ENCODE peak calls at places on chromosomes 4 and X, in seven cellular contexts. K is aorta; P is right cardiac atrium; E is ascending aorta; G is GM23338; F is colonic mucosa; R is CD4-positive, alpha-beta memory T cell. Y is an unnamed sample.

GRCh38 chr4:155383541-155383940 is 6.8 kb upstream of the MAP9 start:
- DNase-seq in K (no peak), P (no peak), E (no peak), G (no peak), F (no peak), R (no peak), Y (no peak)

GRCh38 chrX:17521871-17522693 is 147.1 kb downstream of the NHS start:
- DNase-seq in K (no peak), P (no peak), E (no peak), G (peak), F (peak), R (no peak), Y (no peak)

GRCh38 chr4:94811653-94812052 is 53.9 kb downstream of the BMPR1B start:
- DNase-seq in K (no peak), P (no peak), E (no peak), G (no peak), F (no peak), R (no peak), Y (no peak)

GRCh38 chrX:15600071-15600470 is 689 bp downstream of the ACE2 start:
- DNase-seq in K (no peak), P (no peak), E (no peak), G (no peak), F (no peak), R (no peak), Y (no peak)

GRCh38 chrX:119479845-119480244 is 11.6 kb downstream of the SLC25A5 start:
- DNase-seq in K (no peak), P (no peak), E (no peak), G (no peak), F (no peak), R (no peak), Y (no peak)

GRCh38 chr4:117225441-117225840 is 140.1 kb upstream of the TRAM1L1 start:
- DNase-seq in K (no peak), P (no peak), E (no peak), G (peak), F (no peak), R (no peak), Y (no peak)

GRCh38 chrX:54483946-54484345 is 12.1 kb downstream of the FGD1 start:
- DNase-seq in K (no peak), P (no peak), E (no peak), G (no peak), F (no peak), R (no peak), Y (no peak)

GRCh38 chrX:75957107-75957610 is 172.1 kb upstream of the MAGEE2 start:
- DNase-seq in K (no peak), P (no peak), E (no peak), G (peak), F (no peak), R (no peak), Y (no peak)

GRCh38 chr4:47135210-47135609 is 103.8 kb downstream of the GABRB1 start:
- DNase-seq in K (no peak), P (no peak), E (no peak), G (no peak), F (no peak), R (no peak), Y (no peak)

GRCh38 chrX:136839196-136839595 is 41.3 kb downstream of the RBMX start:
- DNase-seq in K (no peak), P (no peak), E (no peak), G (no peak), F (no peak), R (no peak), Y (no peak)

GRCh38 chr4:63020661-63021060 is 1388.6 kb downstream of the TECRL start:
- DNase-seq in K (no peak), P (no peak), E (no peak), G (no peak), F (no peak), R (no peak), Y (no peak)

GRCh38 chr4:85762204-85762884 is 287.4 kb downstream of the ARHGAP24 start:
- DNase-seq in K (no peak), P (no peak), E (peak), G (no peak), F (no peak), R (no peak), Y (no peak)

GRCh38 chrX:103446665-103447302 is 70.4 kb downstream of the BEX3 start:
- DNase-seq in K (no peak), P (no peak), E (no peak), G (peak), F (no peak), R (peak), Y (no peak)

GRCh38 chr4:148112231-148112982 is 329.8 kb downstream of the NR3C2 start:
- DNase-seq in K (no peak), P (no peak), E (no peak), G (no peak), F (no peak), R (no peak), Y (no peak)

GRCh38 chr4:75512336-75513211 is 1.6 kb downstream of the RCHY1 start:
- DNase-seq in K (no peak), P (no peak), E (no peak), G (no peak), F (no peak), R (no peak), Y (no peak)

GRCh38 chr4:157854819-157855218 is 318.0 kb downstream of the GASK1B start:
- DNase-seq in K (no peak), P (no peak), E (no peak), G (no peak), F (no peak), R (no peak), Y (no peak)

GRCh38 chr4:3628868-3629175 is 96.6 kb upstream of the LRPAP1 start:
- DNase-seq in K (peak), P (peak), E (no peak), G (no peak), F (no peak), R (no peak), Y (no peak)

GRCh38 chrX:29787666-29788065 is 427.7 kb upstream of the MAGEB2 start:
- DNase-seq in K (no peak), P (no peak), E (no peak), G (no peak), F (no peak), R (no peak), Y (no peak)

GRCh38 chrX:118347131-118347530 is 1.2 kb downstream of the WDR44 start:
- DNase-seq in K (no peak), P (no peak), E (no peak), G (no peak), F (no peak), R (peak), Y (no peak)

GRCh38 chr4:6914448-6914847 is 4.8 kb downstream of the TBC1D14 start:
- DNase-seq in K (no peak), P (no peak), E (no peak), G (no peak), F (no peak), R (no peak), Y (no peak)

GRCh38 chr4:52234539-52235174 is 183.6 kb downstream of the SPATA18 start:
- DNase-seq in K (no peak), P (no peak), E (no peak), G (peak), F (no peak), R (no peak), Y (no peak)

GRCh38 chrX:10235851-10236250 is 79.1 kb downstream of the CLCN4 start:
- DNase-seq in K (no peak), P (no peak), E (no peak), G (no peak), F (no peak), R (no peak), Y (no peak)

GRCh38 chrX:103554687-103555417 is 30.5 kb upstream of the TCEAL4 start:
- DNase-seq in K (peak), P (peak), E (no peak), G (peak), F (peak), R (peak), Y (no peak)

DNA sequence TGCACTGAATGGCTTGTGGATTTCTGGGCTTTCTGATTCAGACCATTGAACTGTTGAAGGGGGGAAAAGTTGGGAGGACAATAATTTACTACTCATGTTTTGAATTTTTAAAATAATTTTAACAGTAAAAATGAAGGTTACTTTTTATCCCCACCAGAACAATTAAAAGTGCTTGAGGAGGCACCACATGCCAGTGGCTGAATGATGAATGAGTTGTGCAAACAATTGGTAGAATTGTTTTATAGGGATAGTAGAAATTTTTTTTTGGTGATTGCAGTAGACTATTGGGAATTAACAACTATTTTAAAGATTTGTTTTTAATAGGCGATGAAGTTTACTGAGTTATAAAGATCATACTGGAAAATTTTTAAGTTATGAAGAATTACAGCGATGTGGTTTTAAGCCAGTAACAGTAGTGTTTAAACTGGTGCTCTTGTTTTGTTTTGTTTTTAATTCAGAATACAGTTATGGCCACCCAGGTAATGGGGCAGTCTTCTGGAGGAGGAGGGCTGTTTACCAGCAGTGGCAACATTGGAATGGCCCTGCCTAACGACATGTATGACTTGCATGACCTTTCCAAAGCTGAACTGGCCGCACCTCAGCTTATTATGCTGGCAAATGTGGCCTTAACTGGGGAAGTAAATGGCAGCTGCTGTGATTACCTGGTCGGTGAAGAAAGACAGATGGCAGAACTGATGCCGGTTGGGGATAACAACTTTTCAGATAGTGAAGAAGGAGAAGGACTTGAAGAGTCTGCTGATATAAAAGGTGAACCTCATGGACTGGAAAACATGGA is 2.7 kb downstream of the REST start:
- DNase-seq in K (no peak), P (no peak), E (no peak), G (no peak), F (no peak), R (no peak), Y (no peak)
- H3K27ac ChIP-seq in K (no peak), P (peak), E (no peak), G (no peak), F (no peak), R (peak), Y (peak)

GRCh38 chr4:173289351-173289725 is 44.8 kb downstream of the HMGB2 start:
- DNase-seq in K (no peak), P (no peak), E (no peak), G (no peak), F (no peak), R (no peak), Y (no peak)
- H3K27ac ChIP-seq in K (no peak), P (no peak), E (no peak), G (no peak), F (no peak), R (no peak), Y (no peak)

GRCh38 chrX:46678232-46678631 is 80.7 kb downstream of the SLC9A7 start:
- DNase-seq in K (no peak), P (no peak), E (no peak), G (no peak), F (no peak), R (no peak), Y (no peak)

GRCh38 chrX:46670316-46670715 is 88.6 kb downstream of the SLC9A7 start:
- DNase-seq in K (no peak), P (no peak), E (no peak), G (no peak), F (no peak), R (no peak), Y (no peak)

GRCh38 chrX:46676399-46677351 is 82.2 kb downstream of the SLC9A7 start:
- DNase-seq in K (no peak), P (no peak), E (no peak), G (no peak), F (no peak), R (no peak), Y (no peak)

GRCh38 chrX:46673596-46673995 is 85.3 kb downstream of the SLC9A7 start:
- DNase-seq in K (no peak), P (no peak), E (no peak), G (no peak), F (no peak), R (no peak), Y (no peak)
- H3K27ac ChIP-seq in K (no peak), P (no peak), E (no peak), G (no peak), F (no peak), R (no peak), Y (no peak)

GRCh38 chr4:159052315-159052714 is 50.6 kb upstream of the RAPGEF2 start:
- DNase-seq in K (no peak), P (no peak), E (no peak), G (no peak), F (no peak), R (no peak), Y (no peak)
- H3K27ac ChIP-seq in K (no peak), P (no peak), E (no peak), G (no peak), F (no peak), R (no peak), Y (no peak)

GRCh38 chr4:66095065-66095464 is 424.8 kb upstream of the EPHA5 start:
- DNase-seq in K (no peak), P (no peak), E (no peak), G (no peak), F (no peak), R (no peak), Y (no peak)
- H3K27ac ChIP-seq in K (no peak), P (no peak), E (no peak), G (no peak), F (no peak), R (no peak), Y (no peak)

GRCh38 chr4:16315451-16315850 is 89.2 kb upstream of the TAPT1 start:
- DNase-seq in K (no peak), P (no peak), E (no peak), G (no peak), F (no peak), R (no peak), Y (no peak)
- H3K27ac ChIP-seq in K (no peak), P (no peak), E (no peak), G (no peak), F (no peak), R (no peak), Y (no peak)

DNA sequence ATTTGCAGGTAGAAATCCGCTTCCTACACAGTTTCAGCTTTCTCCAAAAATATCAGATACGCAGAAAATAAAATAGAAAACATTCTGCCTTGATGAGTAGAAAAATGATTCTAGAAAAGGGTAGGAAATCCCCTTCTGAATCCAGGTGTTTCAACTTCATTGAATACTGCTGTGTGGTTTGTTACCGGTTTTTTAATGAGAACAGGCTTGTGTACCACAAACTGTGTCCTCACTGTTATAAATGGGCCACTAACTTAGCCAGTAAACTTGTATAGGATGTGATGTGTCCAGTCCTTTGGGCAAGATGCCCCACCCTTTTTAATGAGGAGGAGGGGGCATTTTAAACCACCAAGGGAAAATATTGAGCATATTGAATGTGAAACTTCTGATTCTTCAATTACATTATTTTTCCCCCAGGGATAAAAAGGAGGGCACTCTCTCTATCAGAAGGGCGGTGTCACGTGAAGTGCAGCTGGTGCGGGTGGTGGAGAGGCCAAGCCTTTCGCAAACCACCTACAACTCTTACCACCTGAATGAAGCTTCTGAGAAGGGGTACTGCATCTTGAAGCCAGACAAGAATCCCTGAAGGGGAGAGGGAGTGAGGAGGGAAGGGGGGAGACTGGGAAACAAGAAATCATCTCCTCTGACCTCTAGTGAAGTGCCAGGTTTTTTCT is 4.5 kb downstream of the CXXC4 start:
- DNase-seq in K (no peak), P (peak), E (no peak), G (peak), F (peak), R (no peak), Y (peak)
- H3K27ac ChIP-seq in K (no peak), P (peak), E (peak), G (no peak), F (peak), R (no peak), Y (no peak)

GRCh38 chr4:99844048-99844447 is 27.4 kb downstream of the DAPP1 start:
- DNase-seq in K (no peak), P (no peak), E (no peak), G (no peak), F (no peak), R (no peak), Y (no peak)
- H3K27ac ChIP-seq in K (no peak), P (no peak), E (no peak), G (no peak), F (no peak), R (no peak), Y (no peak)

DNA sequence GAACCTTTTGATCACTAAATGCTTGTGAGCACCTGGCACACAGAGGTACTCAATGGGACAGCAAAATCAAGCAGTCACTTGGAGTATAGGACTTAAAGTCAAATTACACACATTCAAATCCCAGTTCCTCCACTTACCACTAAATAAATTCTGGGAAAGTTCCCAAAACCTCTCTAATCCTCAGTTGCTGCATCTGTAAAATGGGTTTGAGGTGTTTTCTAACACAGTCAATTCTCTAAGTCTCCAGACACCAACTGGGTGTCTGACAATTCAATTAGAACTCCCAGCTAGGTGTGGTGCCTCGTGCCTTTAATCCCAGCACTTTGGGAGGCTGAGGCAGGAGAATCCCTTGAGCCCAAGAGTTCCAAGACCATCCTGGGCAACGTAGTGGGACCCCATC is 19.0 kb downstream of the QDPR start:
- DNase-seq in K (no peak), P (no peak), E (no peak), G (no peak), F (no peak), R (no peak), Y (no peak)
- H3K27ac ChIP-seq in K (no peak), P (no peak), E (no peak), G (no peak), F (no peak), R (no peak), Y (no peak)

DNA sequence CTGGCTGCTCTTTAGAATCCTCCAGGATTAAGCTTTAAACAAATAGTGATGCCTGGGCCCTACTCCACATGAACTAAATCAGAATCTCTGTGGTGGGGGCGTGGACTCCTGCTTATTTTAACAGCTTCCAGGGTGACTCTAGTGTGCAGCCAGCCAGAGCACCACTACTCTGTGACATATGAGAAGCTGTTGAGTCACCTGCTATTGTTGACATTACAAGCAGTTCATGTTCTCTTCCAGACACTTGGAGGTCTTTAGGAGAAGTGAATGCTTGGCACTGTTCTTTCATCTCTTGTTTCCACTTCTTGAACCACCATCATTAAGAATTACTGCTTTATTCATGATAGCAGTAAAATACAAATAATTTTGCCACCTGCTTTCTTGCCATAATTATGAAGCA is 426 bp upstream of the C4orf51 start:
- DNase-seq in K (peak), P (peak), E (peak), G (no peak), F (no peak), R (no peak), Y (no peak)
- H3K27ac ChIP-seq in K (peak), P (no peak), E (peak), G (no peak), F (no peak), R (no peak), Y (peak)

Y was measured in upper lobe of right lung.